ENCODE peak calls at places on chromosomes 1 and 21, in nine cellular contexts. One of them, this sample, is unnamed.

GRCh38 chr21:34078915-34079314 is 5.5 kb downstream of the MRPS6 start:
- DNase-seq in DMS153: no peak
- DNase-seq in NCI-H1105: no peak
- DNase-seq in osteocyte: no peak
- DNase-seq in GM03348: no peak
- DNase-seq in stimulated activated CD8-positive, alpha-beta memory T cell treated with anti-CD3 and anti-CD28 coated beads, Interleukin-7, amount 100 ng/mL, for 1 hour: no peak
- DNase-seq in COR-L47: no peak
- DNase-seq in stimulated activated CD4-positive, alpha-beta T cell treated with anti-CD3 and anti-CD28 coated beads, Interleukin-2, amount 100 ng/mL, for 48 hours: no peak
- DNase-seq in heart left ventricle: no peak
- DNase-seq in this sample: no peak

GRCh38 chr1:181159451-181160151 is 71.1 kb downstream of the IER5 start:
- DNase-seq in COR-L47: no peak
- DNase-seq in NCI-H1105: no peak
- DNase-seq in heart left ventricle: no peak
- DNase-seq in DMS153: no peak
- DNase-seq in stimulated activated CD8-positive, alpha-beta memory T cell treated with anti-CD3 and anti-CD28 coated beads, Interleukin-7, amount 100 ng/mL, for 1 hour: no peak
- DNase-seq in stimulated activated CD4-positive, alpha-beta T cell treated with anti-CD3 and anti-CD28 coated beads, Interleukin-2, amount 100 ng/mL, for 48 hours: peak
- DNase-seq in GM03348: peak
- DNase-seq in osteocyte: no peak
- DNase-seq in this sample: no peak

GRCh38 chr21:29499734-29500343 is 201.1 kb downstream of the BACH1 start:
- DNase-seq in stimulated activated CD8-positive, alpha-beta memory T cell treated with anti-CD3 and anti-CD28 coated beads, Interleukin-7, amount 100 ng/mL, for 1 hour: no peak
- DNase-seq in DMS153: no peak
- DNase-seq in osteocyte: no peak
- DNase-seq in GM03348: peak
- DNase-seq in COR-L47: peak
- DNase-seq in stimulated activated CD4-positive, alpha-beta T cell treated with anti-CD3 and anti-CD28 coated beads, Interleukin-2, amount 100 ng/mL, for 48 hours: no peak
- DNase-seq in heart left ventricle: no peak
- DNase-seq in NCI-H1105: peak
- DNase-seq in this sample: peak

GRCh38 chr1:47696911-47697441 is 259.1 kb downstream of the FOXD2 start:
- DNase-seq in DMS153: peak
- DNase-seq in COR-L47: no peak
- DNase-seq in stimulated activated CD8-positive, alpha-beta memory T cell treated with anti-CD3 and anti-CD28 coated beads, Interleukin-7, amount 100 ng/mL, for 1 hour: no peak
- DNase-seq in osteocyte: no peak
- DNase-seq in NCI-H1105: no peak
- DNase-seq in stimulated activated CD4-positive, alpha-beta T cell treated with anti-CD3 and anti-CD28 coated beads, Interleukin-2, amount 100 ng/mL, for 48 hours: no peak
- DNase-seq in GM03348: no peak
- DNase-seq in heart left ventricle: no peak
- DNase-seq in this sample: no peak

GRCh38 chr1:21244154-21244553 is 46.1 kb downstream of the ECE1 start:
- DNase-seq in COR-L47: no peak
- DNase-seq in stimulated activated CD4-positive, alpha-beta T cell treated with anti-CD3 and anti-CD28 coated beads, Interleukin-2, amount 100 ng/mL, for 48 hours: no peak
- DNase-seq in osteocyte: no peak
- DNase-seq in NCI-H1105: no peak
- DNase-seq in GM03348: no peak
- DNase-seq in stimulated activated CD8-positive, alpha-beta memory T cell treated with anti-CD3 and anti-CD28 coated beads, Interleukin-7, amount 100 ng/mL, for 1 hour: no peak
- DNase-seq in DMS153: no peak
- DNase-seq in heart left ventricle: no peak
- DNase-seq in this sample: no peak

GRCh38 chr1:108627951-108628350 is 32.9 kb downstream of the HENMT1 start:
- DNase-seq in NCI-H1105: no peak
- DNase-seq in COR-L47: no peak
- DNase-seq in stimulated activated CD8-positive, alpha-beta memory T cell treated with anti-CD3 and anti-CD28 coated beads, Interleukin-7, amount 100 ng/mL, for 1 hour: no peak
- DNase-seq in heart left ventricle: no peak
- DNase-seq in DMS153: no peak
- DNase-seq in GM03348: no peak
- DNase-seq in stimulated activated CD4-positive, alpha-beta T cell treated with anti-CD3 and anti-CD28 coated beads, Interleukin-2, amount 100 ng/mL, for 48 hours: no peak
- DNase-seq in osteocyte: no peak
- DNase-seq in this sample: no peak

GRCh38 chr1:55547441-55547840 is 332.3 kb upstream of the USP24 start:
- DNase-seq in NCI-H1105: no peak
- DNase-seq in GM03348: no peak
- DNase-seq in COR-L47: no peak
- DNase-seq in DMS153: no peak
- DNase-seq in stimulated activated CD8-positive, alpha-beta memory T cell treated with anti-CD3 and anti-CD28 coated beads, Interleukin-7, amount 100 ng/mL, for 1 hour: no peak
- DNase-seq in heart left ventricle: no peak
- DNase-seq in stimulated activated CD4-positive, alpha-beta T cell treated with anti-CD3 and anti-CD28 coated beads, Interleukin-2, amount 100 ng/mL, for 48 hours: no peak
- DNase-seq in osteocyte: no peak
- DNase-seq in this sample: peak

GRCh38 chr1:181101581-181102226 is 13.2 kb downstream of the IER5 start:
- DNase-seq in COR-L47: peak
- DNase-seq in osteocyte: no peak
- DNase-seq in DMS153: peak
- DNase-seq in GM03348: peak
- DNase-seq in heart left ventricle: no peak
- DNase-seq in NCI-H1105: peak
- DNase-seq in stimulated activated CD8-positive, alpha-beta memory T cell treated with anti-CD3 and anti-CD28 coated beads, Interleukin-7, amount 100 ng/mL, for 1 hour: no peak
- DNase-seq in stimulated activated CD4-positive, alpha-beta T cell treated with anti-CD3 and anti-CD28 coated beads, Interleukin-2, amount 100 ng/mL, for 48 hours: no peak
- DNase-seq in this sample: no peak

GRCh38 chr21:41362605-41363369 is 960 bp downstream of the MX2 start:
- DNase-seq in GM03348: no peak
- DNase-seq in NCI-H1105: no peak
- DNase-seq in osteocyte: no peak
- DNase-seq in DMS153: no peak
- DNase-seq in COR-L47: no peak
- DNase-seq in stimulated activated CD4-positive, alpha-beta T cell treated with anti-CD3 and anti-CD28 coated beads, Interleukin-2, amount 100 ng/mL, for 48 hours: no peak
- DNase-seq in stimulated activated CD8-positive, alpha-beta memory T cell treated with anti-CD3 and anti-CD28 coated beads, Interleukin-7, amount 100 ng/mL, for 1 hour: no peak
- DNase-seq in heart left ventricle: no peak
- DNase-seq in this sample: no peak

GRCh38 chr1:227685807-227686206 is 49.3 kb downstream of the JMJD4 start:
- DNase-seq in GM03348: no peak
- DNase-seq in COR-L47: no peak
- DNase-seq in osteocyte: no peak
- DNase-seq in DMS153: no peak
- DNase-seq in NCI-H1105: no peak
- DNase-seq in stimulated activated CD4-positive, alpha-beta T cell treated with anti-CD3 and anti-CD28 coated beads, Interleukin-2, amount 100 ng/mL, for 48 hours: no peak
- DNase-seq in stimulated activated CD8-positive, alpha-beta memory T cell treated with anti-CD3 and anti-CD28 coated beads, Interleukin-7, amount 100 ng/mL, for 1 hour: no peak
- DNase-seq in heart left ventricle: no peak
- DNase-seq in this sample: no peak

GRCh38 chr1:164735315-164736052 is 176.5 kb downstream of the PBX1 start:
- DNase-seq in heart left ventricle: no peak
- DNase-seq in DMS153: peak
- DNase-seq in NCI-H1105: no peak
- DNase-seq in stimulated activated CD8-positive, alpha-beta memory T cell treated with anti-CD3 and anti-CD28 coated beads, Interleukin-7, amount 100 ng/mL, for 1 hour: no peak
- DNase-seq in GM03348: no peak
- DNase-seq in stimulated activated CD4-positive, alpha-beta T cell treated with anti-CD3 and anti-CD28 coated beads, Interleukin-2, amount 100 ng/mL, for 48 hours: no peak
- DNase-seq in osteocyte: no peak
- DNase-seq in COR-L47: peak
- DNase-seq in this sample: no peak

GRCh38 chr1:109304221-109304915 is 2.4 kb downstream of the MYBPHL start:
- DNase-seq in GM03348: no peak
- DNase-seq in DMS153: no peak
- DNase-seq in NCI-H1105: no peak
- DNase-seq in COR-L47: no peak
- DNase-seq in stimulated activated CD8-positive, alpha-beta memory T cell treated with anti-CD3 and anti-CD28 coated beads, Interleukin-7, amount 100 ng/mL, for 1 hour: no peak
- DNase-seq in heart left ventricle: no peak
- DNase-seq in stimulated activated CD4-positive, alpha-beta T cell treated with anti-CD3 and anti-CD28 coated beads, Interleukin-2, amount 100 ng/mL, for 48 hours: no peak
- DNase-seq in osteocyte: no peak
- DNase-seq in this sample: no peak

GRCh38 chr21:37422382-37422781 is 55.8 kb downstream of the DYRK1A start:
- DNase-seq in stimulated activated CD8-positive, alpha-beta memory T cell treated with anti-CD3 and anti-CD28 coated beads, Interleukin-7, amount 100 ng/mL, for 1 hour: no peak
- DNase-seq in GM03348: no peak
- DNase-seq in COR-L47: no peak
- DNase-seq in DMS153: no peak
- DNase-seq in osteocyte: no peak
- DNase-seq in heart left ventricle: no peak
- DNase-seq in NCI-H1105: no peak
- DNase-seq in stimulated activated CD4-positive, alpha-beta T cell treated with anti-CD3 and anti-CD28 coated beads, Interleukin-2, amount 100 ng/mL, for 48 hours: no peak
- DNase-seq in this sample: no peak

GRCh38 chr1:8004803-8005573 is 21.1 kb downstream of the ERRFI1 start:
- DNase-seq in DMS153: peak
- DNase-seq in heart left ventricle: peak
- DNase-seq in NCI-H1105: peak
- DNase-seq in COR-L47: peak
- DNase-seq in stimulated activated CD4-positive, alpha-beta T cell treated with anti-CD3 and anti-CD28 coated beads, Interleukin-2, amount 100 ng/mL, for 48 hours: no peak
- DNase-seq in stimulated activated CD8-positive, alpha-beta memory T cell treated with anti-CD3 and anti-CD28 coated beads, Interleukin-7, amount 100 ng/mL, for 1 hour: no peak
- DNase-seq in GM03348: peak
- DNase-seq in osteocyte: no peak
- DNase-seq in this sample: no peak

GRCh38 chr1:186982116-186982515 is 153.4 kb downstream of the PLA2G4A start:
- DNase-seq in stimulated activated CD4-positive, alpha-beta T cell treated with anti-CD3 and anti-CD28 coated beads, Interleukin-2, amount 100 ng/mL, for 48 hours: no peak
- DNase-seq in COR-L47: no peak
- DNase-seq in NCI-H1105: no peak
- DNase-seq in osteocyte: no peak
- DNase-seq in GM03348: no peak
- DNase-seq in stimulated activated CD8-positive, alpha-beta memory T cell treated with anti-CD3 and anti-CD28 coated beads, Interleukin-7, amount 100 ng/mL, for 1 hour: no peak
- DNase-seq in heart left ventricle: no peak
- DNase-seq in DMS153: no peak
- DNase-seq in this sample: no peak

GRCh38 chr1:176391621-176392020 is 71.4 kb upstream of the PAPPA2 start:
- DNase-seq in stimulated activated CD4-positive, alpha-beta T cell treated with anti-CD3 and anti-CD28 coated beads, Interleukin-2, amount 100 ng/mL, for 48 hours: no peak
- DNase-seq in COR-L47: no peak
- DNase-seq in NCI-H1105: no peak
- DNase-seq in stimulated activated CD8-positive, alpha-beta memory T cell treated with anti-CD3 and anti-CD28 coated beads, Interleukin-7, amount 100 ng/mL, for 1 hour: no peak
- DNase-seq in DMS153: no peak
- DNase-seq in osteocyte: no peak
- DNase-seq in GM03348: no peak
- DNase-seq in heart left ventricle: peak
- DNase-seq in this sample: no peak

GRCh38 chr1:52294580-52294979 is 71.4 kb downstream of the CC2D1B start:
- DNase-seq in heart left ventricle: no peak
- DNase-seq in DMS153: no peak
- DNase-seq in stimulated activated CD4-positive, alpha-beta T cell treated with anti-CD3 and anti-CD28 coated beads, Interleukin-2, amount 100 ng/mL, for 48 hours: no peak
- DNase-seq in osteocyte: no peak
- DNase-seq in COR-L47: no peak
- DNase-seq in NCI-H1105: no peak
- DNase-seq in stimulated activated CD8-positive, alpha-beta memory T cell treated with anti-CD3 and anti-CD28 coated beads, Interleukin-7, amount 100 ng/mL, for 1 hour: no peak
- DNase-seq in GM03348: peak
- DNase-seq in this sample: no peak

GRCh38 chr1:240462766-240463410 is 149.1 kb downstream of the GREM2 start:
- DNase-seq in GM03348: no peak
- DNase-seq in COR-L47: no peak
- DNase-seq in stimulated activated CD8-positive, alpha-beta memory T cell treated with anti-CD3 and anti-CD28 coated beads, Interleukin-7, amount 100 ng/mL, for 1 hour: no peak
- DNase-seq in osteocyte: no peak
- DNase-seq in heart left ventricle: no peak
- DNase-seq in stimulated activated CD4-positive, alpha-beta T cell treated with anti-CD3 and anti-CD28 coated beads, Interleukin-2, amount 100 ng/mL, for 48 hours: no peak
- DNase-seq in DMS153: no peak
- DNase-seq in NCI-H1105: no peak
- DNase-seq in this sample: peak

GRCh38 chr1:89047734-89048133 is 17.3 kb downstream of the GBP1 start:
- DNase-seq in stimulated activated CD8-positive, alpha-beta memory T cell treated with anti-CD3 and anti-CD28 coated beads, Interleukin-7, amount 100 ng/mL, for 1 hour: no peak
- DNase-seq in NCI-H1105: no peak
- DNase-seq in stimulated activated CD4-positive, alpha-beta T cell treated with anti-CD3 and anti-CD28 coated beads, Interleukin-2, amount 100 ng/mL, for 48 hours: no peak
- DNase-seq in osteocyte: no peak
- DNase-seq in GM03348: no peak
- DNase-seq in COR-L47: no peak
- DNase-seq in heart left ventricle: no peak
- DNase-seq in DMS153: no peak
- DNase-seq in this sample: no peak

GRCh38 chr1:48196168-48196716 is 26.3 kb upstream of the SLC5A9 start:
- DNase-seq in osteocyte: peak
- DNase-seq in stimulated activated CD8-positive, alpha-beta memory T cell treated with anti-CD3 and anti-CD28 coated beads, Interleukin-7, amount 100 ng/mL, for 1 hour: no peak
- DNase-seq in NCI-H1105: no peak
- DNase-seq in DMS153: no peak
- DNase-seq in GM03348: no peak
- DNase-seq in COR-L47: no peak
- DNase-seq in stimulated activated CD4-positive, alpha-beta T cell treated with anti-CD3 and anti-CD28 coated beads, Interleukin-2, amount 100 ng/mL, for 48 hours: no peak
- DNase-seq in heart left ventricle: no peak
- DNase-seq in this sample: no peak

This sample was measured in D721Med.